ENCODE peak calls at places on chromosomes 3 and 15, in six cellular contexts. B is IMR-90, T is heart right ventricle, M is DND-41, Q is A549, H is PC-3. X is an unnamed sample.

GRCh38 chr3:151159806-151160205 is 43.2 kb downstream of the GPR171 start:
- ATAC-seq in B (no peak), T (no peak), M (no peak), Q (no peak), H (no peak), X (no peak)

GRCh38 chr3:161310649-161311423 is 60.5 kb downstream of the SPTSSB start:
- ATAC-seq in B (no peak), T (no peak), M (peak), Q (no peak), H (no peak), X (no peak)

GRCh38 chr3:193951859-193952258 is 184.1 kb upstream of the HES1 start:
- ATAC-seq in B (no peak), T (no peak), M (no peak), Q (no peak), H (no peak), X (no peak)

GRCh38 chr3:122498152-122498551 is 16.6 kb downstream of the KPNA1 start:
- ATAC-seq in B (no peak), T (no peak), M (no peak), Q (no peak), H (peak), X (no peak)

GRCh38 chr3:50572158-50572557 is 2.8 kb downstream of the HEMK1 start:
- ATAC-seq in B (peak), T (peak), M (peak), Q (peak), H (peak), X (peak)

GRCh38 chr3:170049146-170050000 is 11.6 kb downstream of the GPR160 start:
- ATAC-seq in B (peak), T (peak), M (no peak), Q (peak), H (peak), X (peak)

GRCh38 chr3:188390347-188390718 is 236.4 kb downstream of the LPP start:
- ATAC-seq in B (no peak), T (peak), M (no peak), Q (no peak), H (no peak), X (no peak)

GRCh38 chr3:120983321-120983665 is 75.3 kb downstream of the STXBP5L start:
- ATAC-seq in B (no peak), T (no peak), M (no peak), Q (no peak), H (no peak), X (no peak)

GRCh38 chr3:59247402-59247841 is 197.6 kb upstream of the CFAP20DC start:
- ATAC-seq in B (no peak), T (no peak), M (peak), Q (no peak), H (peak), X (no peak)

GRCh38 chr15:87850916-87851315 is 405.6 kb downstream of the NTRK3 start:
- ATAC-seq in B (no peak), T (peak), M (no peak), Q (no peak), H (no peak), X (no peak)

GRCh38 chr3:72099331-72100061 is 314.5 kb upstream of the PROK2 start:
- ATAC-seq in B (no peak), T (no peak), M (no peak), Q (no peak), H (no peak), X (no peak)

GRCh38 chr3:46574881-46575576 is 8.9 kb upstream of the LRRC2 start:
- ATAC-seq in B (no peak), T (no peak), M (no peak), Q (no peak), H (no peak), X (no peak)

GRCh38 chr15:78925076-78925624 is 19.7 kb downstream of the CTSH start:
- ATAC-seq in B (no peak), T (no peak), M (no peak), Q (no peak), H (no peak), X (no peak)

GRCh38 chr15:29438714-29439076 is 169.1 kb upstream of the NSMCE3 start:
- ATAC-seq in B (no peak), T (no peak), M (no peak), Q (no peak), H (no peak), X (no peak)

GRCh38 chr3:137325934-137326333 is 368.2 kb downstream of the IL20RB start:
- ATAC-seq in B (no peak), T (no peak), M (no peak), Q (no peak), H (no peak), X (no peak)

GRCh38 chr3:139559541-139559940 is 20.0 kb upstream of the RBP1 start:
- ATAC-seq in B (no peak), T (no peak), M (no peak), Q (no peak), H (peak), X (no peak)

GRCh38 chr3:124781706-124782376 is 51.6 kb downstream of the UMPS start:
- ATAC-seq in B (no peak), T (no peak), M (no peak), Q (no peak), H (no peak), X (no peak)

GRCh38 chr3:76044601-76045600 is 259.6 kb upstream of the ZNF717 start:
- ATAC-seq in B (peak), T (no peak), M (no peak), Q (no peak), H (peak), X (no peak)

GRCh38 chr15:74320358-74321247 is 46.8 kb downstream of the CYP11A1 start:
- ATAC-seq in B (peak), T (no peak), M (peak), Q (no peak), H (peak), X (peak)

GRCh38 chr3:105790534-105790933 is 78.3 kb downstream of the CBLB start:
- ATAC-seq in B (no peak), T (peak), M (no peak), Q (no peak), H (no peak), X (no peak)

GRCh38 chr3:112101946-112102345 is 15.8 kb downstream of the C3orf52 start:
- ATAC-seq in B (peak), T (no peak), M (peak), Q (peak), H (peak), X (no peak)

GRCh38 chr3:27323087-27323570 is 46.1 kb downstream of the NEK10 start:
- ATAC-seq in B (no peak), T (no peak), M (no peak), Q (no peak), H (no peak), X (no peak)

GRCh38 chr15:36999778-37000177 is 100.6 kb downstream of the MEIS2 start:
- ATAC-seq in B (no peak), T (peak), M (no peak), Q (no peak), H (no peak), X (no peak)

GRCh38 chr15:59567369-59567768 is 44.2 kb upstream of the GCNT3 start:
- ATAC-seq in B (no peak), T (no peak), M (no peak), Q (peak), H (peak), X (no peak)

GRCh38 chr3:12994357-12994606 is 78.9 kb downstream of the IQSEC1 start:
- ATAC-seq in B (peak), T (peak), M (no peak), Q (peak), H (peak), X (peak)

GRCh38 chr15:68885070-68885469 is 45.3 kb upstream of the SPESP1 start:
- ATAC-seq in B (peak), T (no peak), M (no peak), Q (no peak), H (peak), X (no peak)

GRCh38 chr3:65582012-65582717 is 456.6 kb downstream of the MAGI1 start:
- ATAC-seq in B (no peak), T (no peak), M (no peak), Q (no peak), H (no peak), X (no peak)

GRCh38 chr3:157515398-157515797 is 12.2 kb upstream of the VEPH1 start:
- ATAC-seq in B (no peak), T (no peak), M (no peak), Q (no peak), H (no peak), X (no peak)

GRCh38 chr3:156689589-156689988 is 15.2 kb downstream of the TIPARP start:
- ATAC-seq in B (no peak), T (no peak), M (no peak), Q (peak), H (no peak), X (no peak)

GRCh38 chr3:100665230-100665629 is 44.1 kb upstream of the TFG start:
- ATAC-seq in B (no peak), T (no peak), M (peak), Q (no peak), H (no peak), X (no peak)

GRCh38 chr15:34737379-34737928 is 17.3 kb downstream of the GJD2 start:
- ATAC-seq in B (peak), T (peak), M (no peak), Q (peak), H (no peak), X (no peak)

DNA sequence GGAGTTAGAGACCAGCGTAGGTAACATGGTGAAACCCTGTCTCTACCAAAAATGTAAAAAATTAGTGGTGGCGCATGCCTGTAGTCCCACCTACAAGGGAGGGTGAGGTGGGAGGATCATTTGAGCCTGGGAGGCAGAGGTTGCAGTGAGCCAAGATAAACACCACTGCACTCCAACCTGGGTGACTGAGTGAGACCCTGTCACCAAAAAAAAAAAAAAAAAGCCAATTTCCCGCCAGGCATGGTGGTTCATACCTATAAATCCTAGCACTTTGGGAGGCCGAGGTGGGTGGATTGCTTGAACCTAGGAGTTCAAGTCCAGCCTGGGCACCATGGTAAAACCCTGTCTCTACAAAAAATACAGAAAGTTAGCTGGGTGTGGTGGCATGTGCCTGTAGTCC is 6.9 kb downstream of the CNOT10 start:
- ATAC-seq in B (no peak), T (no peak), M (no peak), Q (no peak), H (no peak), X (no peak)
- H3K27ac ChIP-seq in B (no peak), T (no peak), M (no peak), Q (no peak), H (no peak), X (no peak)

DNA sequence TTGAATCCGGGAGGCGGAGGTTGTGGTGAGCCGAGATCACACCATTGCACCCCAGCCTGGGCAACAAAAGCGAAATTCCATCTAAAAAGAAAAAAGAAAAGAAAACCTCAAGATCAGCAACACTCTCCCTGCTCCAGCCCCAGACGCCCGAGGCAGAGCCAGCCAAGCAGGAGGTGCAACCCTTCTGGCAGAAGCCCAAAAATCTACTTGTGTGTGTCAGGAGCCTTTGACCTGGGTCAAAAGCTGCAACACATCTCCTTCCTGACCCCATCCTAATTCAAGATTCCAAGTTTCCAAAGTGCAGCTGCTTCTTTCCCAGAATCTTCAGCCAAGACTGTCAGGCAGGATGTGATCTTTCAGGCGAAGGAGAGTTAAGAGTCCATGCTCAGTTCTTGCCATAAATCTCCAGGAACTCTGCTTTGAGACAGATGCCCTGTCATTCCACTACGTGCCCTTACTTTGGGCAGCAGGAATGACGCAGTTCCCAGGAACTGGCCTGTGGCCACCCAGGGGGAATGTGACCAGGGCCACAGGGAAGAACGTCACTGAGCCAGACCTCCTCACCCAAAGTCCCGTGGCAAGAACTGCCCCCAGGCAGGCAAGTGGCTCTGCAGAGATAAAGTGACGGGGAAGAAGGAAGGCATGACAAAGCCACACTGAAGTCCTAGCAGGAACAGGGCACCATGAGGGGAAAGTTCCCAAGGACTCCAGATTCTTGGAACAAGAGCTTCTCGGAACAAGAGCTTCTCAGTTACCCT is 39.4 kb downstream of the SH3BP5 start:
- ATAC-seq in B (no peak), T (peak), M (no peak), Q (no peak), H (no peak), X (peak)
- H3K27ac ChIP-seq in B (no peak), T (peak), M (peak), Q (no peak), H (no peak), X (no peak)

GRCh38 chr15:70495988-70496387 is 267.4 kb downstream of the UACA start:
- ATAC-seq in B (no peak), T (no peak), M (no peak), Q (no peak), H (no peak), X (no peak)
- H3K27ac ChIP-seq in B (no peak), T (no peak), M (no peak), Q (peak), H (peak), X (no peak)

DNA sequence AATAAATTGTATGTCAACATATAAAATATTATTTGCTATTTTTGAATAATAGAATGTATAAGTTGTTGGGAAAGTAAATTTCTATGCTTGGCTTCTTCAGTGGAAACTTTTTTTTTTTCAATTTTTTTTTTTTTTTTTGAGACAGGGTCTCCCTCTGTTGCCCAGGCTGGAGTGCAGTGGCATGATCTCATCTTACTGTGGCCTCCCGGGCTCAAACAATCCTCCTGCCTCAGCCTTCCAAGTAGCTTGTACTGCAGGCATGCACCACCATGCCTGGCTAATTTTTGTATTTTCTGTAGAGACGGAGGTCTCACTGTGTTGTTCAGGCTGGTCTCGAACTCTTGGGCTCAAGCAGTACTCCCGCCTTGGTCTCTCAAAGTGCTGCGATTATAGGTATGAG is 16.8 kb downstream of the MBNL1 start:
- ATAC-seq in B (no peak), T (no peak), M (no peak), Q (no peak), H (no peak), X (no peak)
- H3K27ac ChIP-seq in B (no peak), T (peak), M (no peak), Q (no peak), H (no peak), X (no peak)

GRCh38 chr15:41559239-41559488 is 152 bp downstream of the TYRO3 start:
- ATAC-seq in B (no peak), T (no peak), M (no peak), Q (no peak), H (no peak), X (no peak)

GRCh38 chr15:41559489-41560177 is 621 bp downstream of the TYRO3 start:
- ATAC-seq in B (peak), T (no peak), M (no peak), Q (no peak), H (peak), X (peak)

GRCh38 chr15:41556657-41557056 is 2.4 kb upstream of the TYRO3 start:
- ATAC-seq in B (no peak), T (no peak), M (no peak), Q (no peak), H (no peak), X (no peak)

GRCh38 chr15:41558400-41559238 is at the start of gene TYRO3:
- ATAC-seq in B (peak), T (peak), M (peak), Q (peak), H (peak), X (peak)

GRCh38 chr15:41557673-41558399 is 1.2 kb upstream of the TYRO3 start:
- ATAC-seq in B (peak), T (peak), M (peak), Q (peak), H (peak), X (peak)
- H3K27ac ChIP-seq in B (no peak), T (no peak), M (peak), Q (peak), H (peak), X (peak)

GRCh38 chr3:53170325-53171108 is 9.5 kb downstream of the PRKCD start:
- ATAC-seq in B (no peak), T (peak), M (peak), Q (no peak), H (no peak), X (no peak)
- H3K27ac ChIP-seq in B (no peak), T (no peak), M (no peak), Q (no peak), H (no peak), X (no peak)

DNA sequence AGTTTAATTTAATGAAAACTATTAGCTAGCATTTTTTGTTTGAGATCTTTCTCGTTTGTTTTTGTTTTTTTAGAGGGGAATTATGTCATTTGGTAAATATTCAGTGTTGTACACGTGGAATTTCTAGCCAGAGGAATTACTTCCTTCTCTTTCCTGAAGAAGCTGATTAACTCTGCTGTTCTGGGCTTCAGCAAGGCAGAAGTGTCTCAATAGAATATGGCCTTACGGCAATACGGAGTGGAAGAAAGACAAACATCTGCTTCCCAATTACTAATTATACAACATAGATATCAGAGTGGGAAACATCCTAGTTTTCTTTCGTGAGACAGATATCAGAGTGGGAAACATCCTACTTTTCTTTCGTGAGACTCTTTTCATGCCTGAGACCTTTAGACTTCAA is 11.9 kb downstream of the P3H2 start:
- ATAC-seq in B (peak), T (no peak), M (no peak), Q (no peak), H (no peak), X (no peak)
- H3K27ac ChIP-seq in B (no peak), T (no peak), M (no peak), Q (peak), H (no peak), X (no peak)

GRCh38 chr3:52454235-52454937 is 545 bp upstream of the TNNC1 start:
- ATAC-seq in B (no peak), T (no peak), M (no peak), Q (no peak), H (no peak), X (no peak)

GRCh38 chr3:52456800-52457183 is 1.4 kb downstream of the NISCH start:
- ATAC-seq in B (no peak), T (no peak), M (no peak), Q (no peak), H (no peak), X (peak)

GRCh38 chr3:52454938-52455282 is 494 bp upstream of the NISCH start:
- ATAC-seq in B (no peak), T (no peak), M (no peak), Q (no peak), H (no peak), X (no peak)

GRCh38 chr3:52456169-52456799 is 880 bp downstream of the NISCH start:
- ATAC-seq in B (peak), T (peak), M (peak), Q (peak), H (peak), X (peak)

GRCh38 chr3:52455283-52456168 is at the start of gene NISCH:
- ATAC-seq in B (peak), T (peak), M (peak), Q (peak), H (peak), X (peak)
- H3K27ac ChIP-seq in B (peak), T (peak), M (peak), Q (peak), H (no peak), X (peak)

X was measured in gastroesophageal sphincter.